ENCODE peak calls at places on chromosomes 6 and 20, in eight cellular contexts. U is aorta, B is NCI-H446, S is H7, A is EL, K is GM12891, O is KBM-7, W is Daoy. F is an unnamed sample.

GRCh38 chr6:75935473-75935793 is 137.0 kb downstream of the IMPG1 start:
- DNase-seq in U (no peak), B (no peak), S (no peak), A (no peak), K (no peak), O (no peak), W (no peak), F (no peak)

GRCh38 chr20:53935353-53936084 is 134.9 kb downstream of the BCAS1 start:
- DNase-seq in U (no peak), B (no peak), S (no peak), A (no peak), K (no peak), O (no peak), W (no peak), F (no peak)

GRCh38 chr20:48002517-48002970 is 217.3 kb upstream of the SULF2 start:
- DNase-seq in U (no peak), B (no peak), S (no peak), A (no peak), K (peak; percentile 39), O (peak; percentile 38), W (no peak), F (no peak)

GRCh38 chr20:62953839-62954703 is 1.6 kb downstream of the SLC17A9 start:
- DNase-seq in U (peak; percentile 92), B (no peak), S (peak; percentile 89), A (peak; percentile 79), K (peak; percentile 95), O (peak; percentile 99), W (peak; percentile 24), F (no peak)

GRCh38 chr20:62064788-62065668 is 653 bp downstream of the TAF4 start:
- DNase-seq in U (no peak), B (no peak), S (peak; percentile 84), A (peak; percentile 12), K (peak; percentile 53), O (no peak), W (peak; percentile 28), F (no peak)

GRCh38 chr6:11232177-11232967 is at the start of gene NEDD9:
- DNase-seq in U (peak; percentile 98), B (peak; percentile 76), S (peak; percentile 85), A (peak; percentile 98), K (peak; percentile 82), O (peak; percentile 96), W (peak; percentile 99), F (peak; percentile 29)

GRCh38 chr6:139647001-139647400 is 272.6 kb upstream of the CITED2 start:
- DNase-seq in U (no peak), B (no peak), S (no peak), A (no peak), K (no peak), O (no peak), W (no peak), F (no peak)

GRCh38 chr6:149366237-149366921 is 33.7 kb upstream of the SUMO4 start:
- DNase-seq in U (no peak), B (no peak), S (no peak), A (no peak), K (no peak), O (no peak), W (no peak), F (no peak)

GRCh38 chr6:157339432-157339831 is 16.1 kb upstream of the TMEM242 start:
- DNase-seq in U (no peak), B (no peak), S (no peak), A (no peak), K (no peak), O (no peak), W (no peak), F (no peak)

GRCh38 chr6:87237804-87238203 is 82.4 kb downstream of the ZNF292 start:
- DNase-seq in U (no peak), B (peak; percentile 0), S (peak; percentile 8), A (peak; percentile 9), K (no peak), O (peak; percentile 39), W (no peak), F (peak; percentile 6)

GRCh38 chr20:58719971-58720371 is 27.4 kb downstream of the NPEPL1 start:
- DNase-seq in U (peak; percentile 33), B (no peak), S (peak; percentile 70), A (no peak), K (no peak), O (no peak), W (no peak), F (no peak)

GRCh38 chr20:50245561-50246366 is 55.1 kb downstream of the CEBPB start:
- DNase-seq in U (no peak), B (no peak), S (no peak), A (peak; percentile 79), K (no peak), O (peak; percentile 15), W (peak; percentile 85), F (no peak)

GRCh38 chr6:119749341-119749740 is 399.8 kb upstream of the MAN1A1 start:
- DNase-seq in U (no peak), B (no peak), S (no peak), A (peak; percentile 10), K (no peak), O (no peak), W (no peak), F (no peak)